ENCODE peak calls at places on chromosomes 11 and 22, in four cellular contexts. One of them, this sample, is unnamed.

GRCh38 chr11:67347964-67348749 is 5.2 kb downstream of the POLD4 start:
- DNase-seq in pancreas: no peak
- DNase-seq in tibial artery: no peak
- DNase-seq in lung: no peak
- DNase-seq in this sample: no peak

GRCh38 chr11:70727899-70728620 is 329.7 kb downstream of the CTTN start:
- DNase-seq in pancreas: no peak
- DNase-seq in tibial artery: no peak
- DNase-seq in lung: no peak
- DNase-seq in this sample: no peak

GRCh38 chr11:63614136-63614664 is at the start of gene PLAAT3:
- DNase-seq in pancreas: peak
- DNase-seq in tibial artery: peak
- DNase-seq in lung: peak
- DNase-seq in this sample: peak

GRCh38 chr11:8872017-8872416 is 39.0 kb upstream of the AKIP1 start:
- DNase-seq in pancreas: no peak
- DNase-seq in tibial artery: no peak
- DNase-seq in lung: no peak
- DNase-seq in this sample: no peak

GRCh38 chr11:115430345-115430744 is 73.9 kb downstream of the CADM1 start:
- DNase-seq in pancreas: no peak
- DNase-seq in tibial artery: no peak
- DNase-seq in lung: no peak
- DNase-seq in this sample: no peak

GRCh38 chr22:33034753-33035152 is 23.4 kb downstream of the SYN3 start:
- DNase-seq in pancreas: no peak
- DNase-seq in tibial artery: no peak
- DNase-seq in lung: no peak
- DNase-seq in this sample: no peak

GRCh38 chr11:64357904-64358535 is 942 bp upstream of the RPS6KA4 start:
- DNase-seq in pancreas: peak
- DNase-seq in tibial artery: no peak
- DNase-seq in lung: no peak
- DNase-seq in this sample: no peak

GRCh38 chr22:23276656-23277582 is 96.6 kb downstream of the BCR start:
- DNase-seq in pancreas: no peak
- DNase-seq in tibial artery: no peak
- DNase-seq in lung: no peak
- DNase-seq in this sample: no peak

GRCh38 chr11:128467610-128468041 is 119.7 kb downstream of the ETS1 start:
- DNase-seq in pancreas: no peak
- DNase-seq in tibial artery: peak
- DNase-seq in lung: no peak
- DNase-seq in this sample: no peak

GRCh38 chr22:46069518-46070214 is 80.7 kb upstream of the PPARA start:
- DNase-seq in pancreas: peak
- DNase-seq in tibial artery: peak
- DNase-seq in lung: peak
- DNase-seq in this sample: peak

GRCh38 chr11:73199446-73199845 is 18.6 kb upstream of the P2RY2 start:
- DNase-seq in pancreas: no peak
- DNase-seq in tibial artery: no peak
- DNase-seq in lung: no peak
- DNase-seq in this sample: no peak

GRCh38 chr11:67290801-67291200 is 1.7 kb downstream of the ANKRD13D start:
- DNase-seq in pancreas: peak
- DNase-seq in tibial artery: peak
- DNase-seq in lung: no peak
- DNase-seq in this sample: no peak

GRCh38 chr11:82557274-82557673 is 176.4 kb downstream of the FAM181B start:
- DNase-seq in pancreas: no peak
- DNase-seq in tibial artery: peak
- DNase-seq in lung: no peak
- DNase-seq in this sample: no peak

GRCh38 chr11:75532200-75532972 is 6.6 kb upstream of the GDPD5 start:
- DNase-seq in pancreas: peak
- DNase-seq in tibial artery: peak
- DNase-seq in lung: peak
- DNase-seq in this sample: peak

GRCh38 chr11:94507485-94507884 is 4.8 kb upstream of the C11orf97 start:
- DNase-seq in pancreas: no peak
- DNase-seq in tibial artery: no peak
- DNase-seq in lung: no peak
- DNase-seq in this sample: no peak

GRCh38 chr11:61814958-61815789 is 1.6 kb downstream of the FADS1 start:
- DNase-seq in pancreas: peak
- DNase-seq in tibial artery: peak
- DNase-seq in lung: peak
- DNase-seq in this sample: peak

GRCh38 chr22:39574779-39575551 is 4.4 kb downstream of the CACNA1I start:
- DNase-seq in pancreas: no peak
- DNase-seq in tibial artery: no peak
- DNase-seq in lung: no peak
- DNase-seq in this sample: no peak

GRCh38 chr11:12765428-12765827 is 91.2 kb downstream of the TEAD1 start:
- DNase-seq in pancreas: no peak
- DNase-seq in tibial artery: no peak
- DNase-seq in lung: no peak
- DNase-seq in this sample: no peak

GRCh38 chr22:26800858-26801257 is 143.5 kb downstream of the MIAT start:
- DNase-seq in pancreas: no peak
- DNase-seq in tibial artery: no peak
- DNase-seq in lung: no peak
- DNase-seq in this sample: no peak

GRCh38 chr22:26568207-26568706 is 21.7 kb downstream of the TPST2 start:
- DNase-seq in pancreas: no peak
- DNase-seq in tibial artery: no peak
- DNase-seq in lung: no peak
- DNase-seq in this sample: no peak

GRCh38 chr11:72851726-72852125 is 37.5 kb downstream of the ATG16L2 start:
- DNase-seq in pancreas: no peak
- DNase-seq in tibial artery: no peak
- DNase-seq in lung: no peak
- DNase-seq in this sample: no peak

GRCh38 chr11:105004021-105004420 is 18.9 kb downstream of the CASP5 start:
- DNase-seq in pancreas: no peak
- DNase-seq in tibial artery: no peak
- DNase-seq in lung: no peak
- DNase-seq in this sample: no peak

GRCh38 chr22:35661377-35661937 is 13.2 kb downstream of the APOL6 start:
- DNase-seq in pancreas: no peak
- DNase-seq in tibial artery: no peak
- DNase-seq in lung: no peak
- DNase-seq in this sample: no peak

GRCh38 chr22:32919629-32920028 is 118.1 kb downstream of the TIMP3 start:
- DNase-seq in pancreas: no peak
- DNase-seq in tibial artery: no peak
- DNase-seq in lung: no peak
- DNase-seq in this sample: no peak

GRCh38 chr11:86669424-86669823 is 3.0 kb downstream of the ME3 start:
- DNase-seq in pancreas: no peak
- DNase-seq in tibial artery: no peak
- DNase-seq in lung: no peak
- DNase-seq in this sample: no peak

GRCh38 chr11:57781529-57781943 is 19.9 kb downstream of the CTNND1 start:
- DNase-seq in pancreas: peak
- DNase-seq in tibial artery: no peak
- DNase-seq in lung: peak
- DNase-seq in this sample: no peak

GRCh38 chr11:114166897-114167323 is 107.4 kb downstream of the ZBTB16 start:
- DNase-seq in pancreas: no peak
- DNase-seq in tibial artery: no peak
- DNase-seq in lung: no peak
- DNase-seq in this sample: peak

GRCh38 chr11:34620820-34621792 is at the start of gene EHF:
- DNase-seq in pancreas: no peak
- DNase-seq in tibial artery: no peak
- DNase-seq in lung: no peak
- DNase-seq in this sample: no peak

GRCh38 chr11:419248-420005 is 4.6 kb upstream of the SIGIRR start:
- DNase-seq in pancreas: peak
- DNase-seq in tibial artery: no peak
- DNase-seq in lung: no peak
- DNase-seq in this sample: no peak

GRCh38 chr11:133995066-133995465 is 38.3 kb upstream of the IGSF9B start:
- DNase-seq in pancreas: no peak
- DNase-seq in tibial artery: no peak
- DNase-seq in lung: no peak
- DNase-seq in this sample: no peak

GRCh38 chr11:73762732-73763131 is 1.9 kb upstream of the RAB6A start:
- DNase-seq in pancreas: no peak
- DNase-seq in tibial artery: no peak
- DNase-seq in lung: no peak
- DNase-seq in this sample: no peak

GRCh38 chr22:31826443-31826842 is 72.6 kb downstream of the DEPDC5 start:
- DNase-seq in pancreas: no peak
- DNase-seq in tibial artery: no peak
- DNase-seq in lung: no peak
- DNase-seq in this sample: no peak
- H3K4me3 ChIP-seq in pancreas: no peak
- H3K4me3 ChIP-seq in tibial artery: no peak
- H3K4me3 ChIP-seq in lung: no peak
- H3K4me3 ChIP-seq in this sample: no peak

DNA sequence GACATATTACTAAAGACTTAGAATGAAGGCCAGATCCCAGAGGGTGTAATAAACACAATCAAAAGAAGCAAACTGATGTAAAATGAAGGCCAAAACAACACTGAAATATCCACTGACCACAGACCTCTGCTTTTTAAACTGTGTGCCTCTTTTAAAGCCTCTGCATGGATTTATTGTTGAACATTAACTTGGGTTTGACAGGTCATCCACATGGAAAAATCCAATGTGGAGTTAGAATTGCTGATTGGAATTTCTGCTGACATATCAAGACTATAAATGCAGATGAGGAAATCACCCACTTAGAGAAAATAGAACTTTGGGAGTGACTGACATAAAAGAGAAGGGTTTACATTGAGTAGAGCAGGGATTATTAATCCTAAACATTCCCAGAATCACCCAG is 853.9 kb upstream of the RAG2 start:
- DNase-seq in pancreas: no peak
- DNase-seq in tibial artery: no peak
- DNase-seq in lung: no peak
- DNase-seq in this sample: no peak
- H3K27ac ChIP-seq in pancreas: no peak
- H3K27ac ChIP-seq in tibial artery: no peak
- H3K27ac ChIP-seq in lung: no peak
- H3K27ac ChIP-seq in this sample: no peak

GRCh38 chr11:68399916-68400315 is 60.6 kb upstream of the PPP6R3 start:
- DNase-seq in pancreas: no peak
- DNase-seq in tibial artery: no peak
- DNase-seq in lung: no peak
- DNase-seq in this sample: no peak
- H3K4me3 ChIP-seq in pancreas: no peak
- H3K4me3 ChIP-seq in tibial artery: no peak
- H3K4me3 ChIP-seq in lung: no peak
- H3K4me3 ChIP-seq in this sample: no peak

DNA sequence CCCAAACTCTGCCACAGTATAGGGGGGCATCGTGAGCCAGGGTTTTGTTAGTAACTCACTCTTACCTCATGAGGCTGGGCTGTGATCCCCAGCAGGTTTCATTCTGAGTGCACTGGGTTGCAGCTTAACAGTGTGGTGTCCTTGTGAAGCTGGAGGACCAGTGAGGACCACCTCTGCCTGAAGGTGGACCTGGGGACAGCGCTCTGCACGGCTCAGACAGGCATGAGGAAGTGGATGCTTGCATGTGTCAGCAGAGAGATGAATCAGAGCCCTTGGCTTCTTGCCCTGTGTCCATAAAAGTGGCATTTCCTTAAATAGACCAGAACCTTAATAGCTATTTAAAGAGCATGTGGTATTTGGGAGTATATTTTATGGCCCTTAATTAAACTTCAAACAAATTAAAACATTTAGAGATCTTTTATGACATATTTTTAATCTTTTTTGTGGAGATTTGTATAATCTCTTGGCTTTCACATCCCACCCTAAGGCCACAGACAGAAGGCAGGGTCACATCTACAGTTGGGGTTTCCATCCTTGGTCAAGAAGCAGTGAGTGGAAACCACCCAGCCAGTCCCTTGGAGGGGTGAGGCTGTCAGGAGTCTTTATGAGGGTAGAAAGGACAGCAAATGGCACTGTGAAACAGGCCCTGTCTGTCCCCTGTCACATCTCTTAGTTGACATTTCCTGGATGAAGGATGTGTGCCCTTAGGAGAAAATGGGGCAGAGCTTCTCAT is 24.8 kb upstream of the ADORA2A start:
- DNase-seq in pancreas: no peak
- DNase-seq in tibial artery: peak
- DNase-seq in lung: peak
- DNase-seq in this sample: peak
- H3K27ac ChIP-seq in pancreas: peak
- H3K27ac ChIP-seq in tibial artery: peak
- H3K27ac ChIP-seq in lung: peak
- H3K27ac ChIP-seq in this sample: peak